ENCODE peak calls at places on chromosomes 13 and 19, in four cellular contexts. X, B, N and R are unnamed samples.

GRCh38 chr13:81138353-81138995 is 797.5 kb upstream of the SPRY2 start:
- DNase-seq in N (no peak), B (no peak), X (no peak), R (no peak)

GRCh38 chr19:8397746-8398721 is 7.9 kb downstream of the RAB11B start:
- DNase-seq in X (no peak), N (no peak), B (no peak), R (no peak)

GRCh38 chr13:44237276-44237767 is 136.3 kb upstream of the SERP2 start:
- DNase-seq in X (no peak), B (no peak), N (no peak), R (no peak)

GRCh38 chr19:51564791-51565190 is 6.3 kb upstream of the ZNF175 start:
- DNase-seq in N (peak; percentile 43), X (no peak), B (no peak), R (peak; percentile 57)

GRCh38 chr19:18491995-18492953 is 29.6 kb downstream of the ELL start:
- DNase-seq in N (no peak), B (no peak), X (no peak), R (no peak)

GRCh38 chr13:52599853-52600603 is 42.2 kb upstream of the HNRNPA1L2 start:
- DNase-seq in N (no peak), B (no peak), X (no peak), R (peak; percentile 69)

GRCh38 chr19:15372470-15372869 is 7.1 kb downstream of the AKAP8 start:
- DNase-seq in X (no peak), N (no peak), B (no peak), R (no peak)

GRCh38 chr13:37481005-37481857 is 117.3 kb downstream of the POSTN start:
- DNase-seq in N (no peak), X (no peak), B (no peak), R (no peak)

GRCh38 chr19:33287438-33287837 is 14.9 kb downstream of the CEBPA start:
- DNase-seq in X (no peak), B (no peak), N (no peak), R (no peak)

GRCh38 chr13:79312456-79312855 is 93.6 kb downstream of the RBM26 start:
- DNase-seq in N (no peak), B (no peak), X (no peak), R (no peak)

GRCh38 chr19:46373573-46374359 is 26.9 kb downstream of the PPP5C start:
- DNase-seq in X (no peak), B (peak; percentile 62), N (no peak), R (peak; percentile 61)

GRCh38 chr19:11142528-11143171 is 12.9 kb downstream of the SPC24 start:
- DNase-seq in X (peak; percentile 90), B (no peak), N (peak; percentile 88), R (peak; percentile 40)

GRCh38 chr13:72458701-72459100 is 268.7 kb downstream of the MZT1 start:
- DNase-seq in X (no peak), B (no peak), N (no peak), R (no peak)

GRCh38 chr13:21576424-21576823 is 27.5 kb downstream of the MICU2 start:
- DNase-seq in X (no peak), B (no peak), N (peak; percentile 15), R (no peak)

GRCh38 chr19:13318190-13318589 is 168.0 kb downstream of the IER2 start:
- DNase-seq in N (no peak), X (no peak), B (no peak), R (no peak)

GRCh38 chr19:22945560-22945959 is 57.4 kb downstream of the ZNF728 start:
- DNase-seq in X (no peak), B (no peak), N (peak; percentile 11), R (no peak)

GRCh38 chr13:29129616-29130015 is 309.5 kb downstream of the MTUS2 start:
- DNase-seq in B (no peak), N (no peak), X (no peak), R (no peak)

GRCh38 chr13:20054586-20054985 is 96.1 kb downstream of the ZMYM2 start:
- DNase-seq in B (no peak), X (no peak), N (no peak), R (no peak)

GRCh38 chr19:51441410-51442390 is 16.6 kb downstream of the SIGLEC8 start:
- DNase-seq in B (no peak), N (peak; percentile 49), X (no peak), R (no peak)

GRCh38 chr19:7681336-7682174 is 922 bp downstream of the TRAPPC5 start:
- DNase-seq in N (peak; percentile 70), B (peak; percentile 62), X (peak; percentile 77), R (peak; percentile 84)

GRCh38 chr13:60112771-60113170 is 51.0 kb downstream of the DIAPH3 start:
- DNase-seq in N (no peak), X (no peak), B (no peak), R (no peak)

GRCh38 chr19:40740747-40741146 is 9.5 kb downstream of the ACTMAP start:
- DNase-seq in X (no peak), N (no peak), B (no peak), R (no peak)

GRCh38 chr19:44681992-44682790 is 10.9 kb downstream of the CEACAM19 start:
- DNase-seq in N (no peak), X (no peak), B (no peak), R (no peak)

GRCh38 chr13:104011505-104012270 is 945.5 kb upstream of the SLC10A2 start:
- DNase-seq in X (no peak), B (no peak), N (no peak), R (no peak)

GRCh38 chr19:34487651-34488051 is 6.1 kb downstream of the WTIP start:
- DNase-seq in B (no peak), N (no peak), X (no peak), R (no peak)

GRCh38 chr19:45485301-45486077 is 11.4 kb downstream of the RTN2 start:
- DNase-seq in X (peak; percentile 93), B (no peak), N (peak; percentile 86), R (peak; percentile 100)

GRCh38 chr13:113008841-113009240 is 39.8 kb downstream of the MCF2L start:
- DNase-seq in X (no peak), N (no peak), B (no peak), R (no peak)

GRCh38 chr13:52850396-52851152 is 2.1 kb upstream of the PCDH8 start:
- DNase-seq in B (peak; percentile 72), X (peak; percentile 25), N (peak; percentile 6), R (peak; percentile 94)

GRCh38 chr19:21022996-21023395 is 2.5 kb downstream of the ZNF430 start:
- DNase-seq in N (no peak), X (peak; percentile 15), B (no peak), R (no peak)

GRCh38 chr13:45742985-45743384 is 40.9 kb downstream of the CBY2 start:
- DNase-seq in B (no peak), N (no peak), X (no peak), R (no peak)

GRCh38 chr13:113905018-113905417 is 41.1 kb upstream of the GAS6 start:
- DNase-seq in X (no peak), B (no peak), N (no peak), R (no peak)

GRCh38 chr19:45827459-45828093 is 12.5 kb upstream of the RSPH6A start:
- DNase-seq in X (no peak), B (no peak), N (no peak), R (no peak)

GRCh38 chr13:43405457-43405856 is 381.3 kb downstream of the ENOX1 start:
- DNase-seq in X (no peak), N (no peak), B (no peak), R (no peak)

GRCh38 chr13:93624371-93624777 is 397.8 kb downstream of the GPC6 start:
- DNase-seq in B (no peak), X (no peak), N (no peak), R (no peak)

GRCh38 chr13:93625536-93625935 is 398.9 kb downstream of the GPC6 start:
- DNase-seq in N (no peak), B (no peak), X (no peak), R (no peak)

GRCh38 chr13:93620366-93620765 is 393.8 kb downstream of the GPC6 start:
- DNase-seq in B (no peak), N (no peak), X (no peak), R (no peak)

GRCh38 chr13:93621966-93622365 is 395.4 kb downstream of the GPC6 start:
- DNase-seq in N (no peak), B (no peak), X (no peak), R (no peak)

DNA sequence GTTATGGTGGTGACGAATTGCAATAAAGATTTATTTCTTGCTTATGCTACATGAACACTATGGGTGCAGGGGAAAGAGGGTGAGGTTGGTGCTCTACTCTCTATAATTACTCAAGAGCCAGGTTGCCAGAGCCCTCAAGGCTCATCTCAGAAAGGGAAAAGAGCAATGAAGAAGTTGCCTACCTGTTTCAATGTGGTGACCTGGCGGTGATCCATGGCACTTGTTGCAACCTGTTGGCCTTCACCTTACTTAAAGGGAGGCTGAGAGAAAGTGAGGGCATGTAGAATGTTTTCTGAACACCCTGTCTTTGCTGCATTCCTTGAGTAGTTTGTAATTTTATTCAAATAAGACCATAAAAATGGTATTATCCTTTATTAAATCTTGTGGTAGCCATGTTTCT is 394.4 kb downstream of the GPC6 start:
- DNase-seq in X (no peak), B (no peak), N (no peak), R (no peak)
- TF ChIP-seq ATF3 in X (no peak), B (no peak), N (no peak), R (no peak)

GRCh38 chr19:55353803-55354697 is 469 bp downstream of the COX6B2 start:
- DNase-seq in B (no peak), X (no peak), N (peak; percentile 97), R (peak; percentile 82)
- TF ChIP-seq JUN in B (no peak), X (no peak), N (no peak), R (no peak)

GRCh38 chr13:30830638-30830965 is 75.5 kb upstream of the MEDAG start:
- DNase-seq in N (no peak), B (no peak), X (no peak), R (no peak)

GRCh38 chr13:30829145-30829544 is 76.9 kb upstream of the MEDAG start:
- DNase-seq in X (peak; percentile 50), N (no peak), B (no peak), R (no peak)

GRCh38 chr13:30832377-30832776 is 73.7 kb upstream of the MEDAG start:
- DNase-seq in B (no peak), X (no peak), N (no peak), R (no peak)

GRCh38 chr13:30831515-30831914 is 74.6 kb upstream of the MEDAG start:
- DNase-seq in N (no peak), X (peak; percentile 77), B (no peak), R (no peak)

GRCh38 chr13:30829788-30830637 is 76.1 kb upstream of the MEDAG start:
- DNase-seq in B (no peak), X (peak; percentile 45), N (no peak), R (no peak)
- TF ChIP-seq ATF3 in B (no peak), X (no peak), N (no peak), R (no peak)

GRCh38 chr19:41811036-41811435 is 14.6 kb downstream of the CEACAM3 start:
- DNase-seq in B (no peak), X (no peak), N (no peak), R (no peak)

GRCh38 chr19:41808663-41809566 is 12.5 kb downstream of the CEACAM3 start:
- DNase-seq in N (no peak), X (no peak), B (no peak), R (no peak)

GRCh38 chr19:41810301-41810700 is 13.9 kb downstream of the CEACAM3 start:
- DNase-seq in X (no peak), N (no peak), B (no peak), R (no peak)

GRCh38 chr19:41804327-41804726 is 7.9 kb downstream of the CEACAM3 start:
- DNase-seq in X (no peak), N (no peak), B (no peak), R (no peak)

DNA sequence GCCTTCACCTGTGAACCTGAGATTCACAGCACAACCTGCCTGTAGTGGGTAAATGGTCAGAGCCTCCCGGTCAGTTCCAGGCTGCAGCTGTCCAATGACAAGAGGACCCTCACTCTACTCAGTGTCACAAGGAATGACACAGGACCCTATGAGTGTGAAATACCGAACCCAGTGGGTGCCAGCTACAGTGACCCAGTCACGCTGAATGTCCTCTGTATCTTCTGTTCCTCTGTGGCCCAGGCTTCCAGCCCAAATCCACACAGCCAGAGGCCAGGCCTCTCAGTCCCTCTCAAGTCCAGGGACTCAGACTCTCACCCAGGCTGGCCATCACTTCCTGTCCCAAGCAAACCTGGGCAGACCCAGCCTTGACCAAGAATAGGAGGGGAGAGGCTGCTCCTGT is 10.8 kb downstream of the CEACAM3 start:
- DNase-seq in N (no peak), X (no peak), B (no peak), R (no peak)
- TF ChIP-seq JUN in N (no peak), X (no peak), B (no peak), R (no peak)